ENCODE peak calls at places on chromosomes 6 and 20, in eight cellular contexts. K, L, W, V, E, Z, R and F are unnamed samples.

GRCh38 chr6:118768904-118769325 is 117.5 kb upstream of the CEP85L start:
- DNase-seq in K (no peak), R (no peak), W (no peak), V (no peak), Z (no peak), E (no peak), L (no peak), F (no peak)

GRCh38 chr20:14992071-14992654 is 654.8 kb upstream of the FLRT3 start:
- DNase-seq in R (no peak), V (no peak), Z (no peak), L (no peak), E (no peak), W (no peak), K (no peak), F (no peak)

GRCh38 chr6:114564302-114564933 is 221.6 kb upstream of the HS3ST5 start:
- DNase-seq in Z (no peak), L (no peak), R (peak; percentile 31), V (no peak), E (no peak), K (no peak), W (no peak), F (no peak)

GRCh38 chr6:109477725-109478124 is 5.3 kb downstream of the ZBTB24 start:
- DNase-seq in V (no peak), W (no peak), L (no peak), Z (no peak), E (no peak), K (no peak), R (no peak), F (no peak)

GRCh38 chr6:122995930-122996796 is at the start of gene CLVS2:
- DNase-seq in Z (peak; percentile 81), K (no peak), W (peak; percentile 64), R (peak; percentile 89), V (no peak), E (no peak), L (no peak), F (peak; percentile 64)

GRCh38 chr6:2454180-2454579 is 208.8 kb upstream of the GMDS start:
- DNase-seq in K (no peak), R (no peak), L (no peak), W (no peak), E (no peak), V (no peak), Z (no peak), F (no peak)

GRCh38 chr20:43894531-43894930 is 20.1 kb upstream of the TOX2 start:
- DNase-seq in V (no peak), W (no peak), K (no peak), R (peak; percentile 64), Z (no peak), L (no peak), E (no peak), F (no peak)

GRCh38 chr6:106105493-106105892 is 19.4 kb downstream of the PRDM1 start:
- DNase-seq in W (no peak), E (no peak), Z (no peak), V (no peak), R (no peak), K (no peak), L (no peak), F (no peak)

GRCh38 chr20:50528804-50529351 is 18.7 kb downstream of the PTPN1 start:
- DNase-seq in L (no peak), R (no peak), Z (no peak), V (no peak), E (no peak), K (peak; percentile 50), W (no peak), F (no peak)

GRCh38 chr6:56156643-56157042 is 90.7 kb downstream of the COL21A1 start:
- DNase-seq in E (no peak), Z (no peak), K (peak; percentile 12), L (no peak), W (no peak), R (no peak), V (no peak), F (no peak)

GRCh38 chr6:148878683-148879082 is 131.9 kb downstream of the UST start:
- DNase-seq in L (no peak), Z (no peak), R (no peak), V (no peak), W (no peak), E (no peak), K (no peak), F (no peak)

GRCh38 chr6:21992178-21992967 is 304.5 kb downstream of the PRL start:
- DNase-seq in Z (no peak), E (no peak), K (no peak), R (no peak), L (no peak), W (no peak), V (no peak), F (no peak)

GRCh38 chr20:1569417-1569861 is 11.9 kb upstream of the SIRPD start:
- DNase-seq in K (peak; percentile 61), W (peak; percentile 75), R (no peak), V (no peak), L (peak; percentile 64), Z (no peak), E (peak; percentile 27), F (no peak)

GRCh38 chr20:57592263-57593092 is 27.7 kb downstream of the ZBP1 start:
- DNase-seq in R (no peak), E (no peak), V (no peak), W (no peak), K (no peak), Z (no peak), L (no peak), F (no peak)
- TF ChIP-seq POLR2AphosphoS5 in R (no peak), E (no peak), V (no peak), W (no peak), K (no peak), Z (no peak), L (no peak), F (no peak)

GRCh38 chr6:111600588-111601440 is 4.9 kb downstream of the TRAF3IP2 start:
- DNase-seq in R (no peak), L (no peak), W (no peak), Z (no peak), K (peak; percentile 21), V (no peak), E (no peak), F (peak; percentile 75)

GRCh38 chr6:111601875-111602274 is 3.8 kb downstream of the TRAF3IP2 start:
- DNase-seq in Z (no peak), E (peak; percentile 61), K (peak; percentile 93), L (no peak), R (no peak), V (no peak), W (no peak), F (peak; percentile 89)

GRCh38 chr6:111599259-111599658 is 6.4 kb downstream of the TRAF3IP2 start:
- DNase-seq in K (no peak), R (no peak), V (no peak), L (no peak), Z (no peak), W (no peak), E (no peak), F (no peak)

GRCh38 chr6:111598211-111598610 is 7.5 kb downstream of the TRAF3IP2 start:
- DNase-seq in K (no peak), E (no peak), V (no peak), W (no peak), Z (no peak), L (no peak), R (no peak), F (no peak)

GRCh38 chr6:111600154-111600553 is 5.5 kb downstream of the TRAF3IP2 start:
- DNase-seq in R (no peak), L (no peak), V (no peak), W (no peak), K (peak; percentile 11), E (no peak), Z (no peak), F (no peak)
- H3K4me1 ChIP-seq in R (peaks cover 32% of the 10 kb centered on the region), L (peaks cover 32% of the 10 kb centered on the region), V (peaks cover 69% of the 10 kb centered on the region), W (peaks cover 54% of the 10 kb centered on the region), K (peaks cover 47% of the 10 kb centered on the region), E (peaks cover 62% of the 10 kb centered on the region), Z (peaks cover 22% of the 10 kb centered on the region), F (peaks cover 75% of the 10 kb centered on the region)

GRCh38 chr20:20214757-20215275 is 153.1 kb upstream of the INSM1 start:
- DNase-seq in R (peak; percentile 60), W (no peak), K (no peak), E (no peak), V (no peak), L (no peak), Z (no peak), F (no peak)
- TF ChIP-seq POLR2AphosphoS5 in R (no peak), W (no peak), K (no peak), E (no peak), V (no peak), L (no peak), Z (no peak), F (no peak)

DNA sequence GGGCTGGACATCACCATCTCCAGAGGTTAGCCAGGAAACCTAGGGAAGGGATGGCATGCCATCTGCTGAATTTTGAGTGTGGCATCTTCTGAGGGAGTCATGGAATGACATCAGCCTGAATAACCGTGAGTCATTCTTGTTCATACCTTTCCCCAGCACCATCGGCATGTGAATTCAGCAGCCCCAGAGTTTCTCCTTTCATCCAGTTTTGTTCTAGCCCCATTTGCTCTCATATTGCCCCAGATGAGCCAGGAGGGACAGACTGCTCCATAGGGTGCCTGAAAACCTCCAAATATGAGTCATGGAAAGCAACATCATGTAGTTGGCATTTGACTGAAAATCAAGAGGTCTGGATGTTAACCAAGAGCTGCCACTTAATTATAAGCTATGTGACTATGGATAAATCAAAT is 219.2 kb upstream of the SGK1 start:
- DNase-seq in W (no peak), V (peak; percentile 93), R (no peak), L (peak; percentile 92), K (no peak), E (no peak), Z (no peak), F (no peak)
- H3K4me1 ChIP-seq in W (peaks cover 14% of the 10 kb centered on the region), V (no peaks in the 10 kb centered on the region), R (no peaks in the 10 kb centered on the region), L (peaks cover 30% of the 10 kb centered on the region), K (peaks cover 6% of the 10 kb centered on the region), E (no peaks in the 10 kb centered on the region), Z (peaks cover 6% of the 10 kb centered on the region), F (no peaks in the 10 kb centered on the region)

GRCh38 chr6:82259389-82259788 is 11.8 kb upstream of the IBTK start:
- DNase-seq in W (no peak), V (no peak), L (no peak), R (no peak), E (no peak), Z (no peak), K (no peak), F (no peak)
- TF ChIP-seq POLR2AphosphoS5 in W (no peak), V (no peak), L (no peak), R (no peak), E (no peak), Z (no peak), K (no peak), F (no peak)